ENCODE peak calls at places on chromosomes 13 and 19, in five cellular contexts. P is heart left ventricle, A is IMR-90, N is breast epithelium, U is transverse colon. O is an unnamed sample. For H3K36me3 and H3K4me1, the result is how much of the 10 kb centered on the place peaks cover.

GRCh38 chr19:2604747-2605329 is 97.7 kb downstream of the GNG7 start:
- DNase-seq in A (no peak), N (no peak), P (no peak), U (no peak), O (no peak)

GRCh38 chr19:15479391-15480345 is at the start of gene PGLYRP2:
- DNase-seq in A (no peak), P (no peak), N (peak), U (no peak), O (no peak)

GRCh38 chr19:8030906-8031305 is 21.7 kb upstream of the CCL25 start:
- DNase-seq in N (no peak), A (no peak), P (no peak), U (no peak), O (no peak)

GRCh38 chr13:71290963-71291937 is 575.8 kb downstream of the DACH1 start:
- DNase-seq in U (peak), P (peak), N (no peak), A (peak), O (no peak)

GRCh38 chr19:31676271-31677004 is 327.2 kb upstream of the TSHZ3 start:
- DNase-seq in P (no peak), N (no peak), U (no peak), A (no peak), O (peak)

GRCh38 chr13:26476111-26476743 is 81.3 kb upstream of the WASF3 start:
- DNase-seq in A (peak), P (peak), N (no peak), U (no peak), O (no peak)

GRCh38 chr13:90238433-90238832 is 1109.1 kb upstream of the MIR17HG start:
- DNase-seq in U (no peak), P (no peak), N (no peak), A (no peak), O (no peak)

GRCh38 chr13:101398920-101399319 is 17.4 kb downstream of the NALCN start:
- DNase-seq in A (peak), U (no peak), N (no peak), P (no peak), O (no peak)

GRCh38 chr19:49924004-49924880 is 4.8 kb upstream of the ATF5 start:
- DNase-seq in A (no peak), P (no peak), N (no peak), U (peak), O (no peak)

GRCh38 chr13:49063526-49063925 is 87.8 kb downstream of the FNDC3A start:
- DNase-seq in P (no peak), A (no peak), N (no peak), U (no peak), O (no peak)

GRCh38 chr19:10019246-10019645 is 6.0 kb downstream of the RDH8 start:
- DNase-seq in U (no peak), N (no peak), A (no peak), P (no peak), O (no peak)

GRCh38 chr19:48117515-48118330 is 7.1 kb upstream of the PLA2G4C start:
- DNase-seq in U (no peak), N (no peak), P (no peak), A (no peak), O (no peak)

GRCh38 chr13:67186985-67187569 is 43.1 kb downstream of the PCDH9 start:
- DNase-seq in A (no peak), P (no peak), U (no peak), N (no peak), O (no peak)

GRCh38 chr13:25541434-25542123 is 169.8 kb downstream of the ATP8A2 start:
- DNase-seq in U (no peak), N (no peak), A (no peak), P (no peak), O (no peak)

GRCh38 chr13:68050746-68051145 is 820.6 kb upstream of the PCDH9 start:
- DNase-seq in U (no peak), P (no peak), A (no peak), N (no peak), O (no peak)

GRCh38 chr19:29587518-29587986 is 18.5 kb upstream of the POP4 start:
- DNase-seq in P (no peak), A (peak), U (peak), N (peak), O (no peak)

GRCh38 chr13:97226788-97227627 is 4.9 kb downstream of the MBNL2 start:
- DNase-seq in A (no peak), U (peak), N (no peak), P (no peak), O (peak)

GRCh38 chr13:64633948-64634347 is 2596.2 kb downstream of the PCDH9 start:
- DNase-seq in A (no peak), P (no peak), U (no peak), N (no peak), O (no peak)

GRCh38 chr19:10404888-10405808 is 1.8 kb upstream of the CDC37 start:
- DNase-seq in N (no peak), A (no peak), P (no peak), U (no peak), O (peak)

GRCh38 chr19:1087813-1088418 is 7.3 kb downstream of the POLR2E start:
- DNase-seq in P (peak), N (no peak), A (no peak), U (peak), O (peak)

GRCh38 chr13:100128373-100128772 is 39.5 kb downstream of the PCCA start:
- DNase-seq in U (no peak), P (no peak), A (peak), N (no peak), O (no peak)

GRCh38 chr19:50332264-50333038 is 3.3 kb upstream of the KCNC3 start:
- DNase-seq in N (no peak), U (no peak), P (peak), A (no peak), O (no peak)

GRCh38 chr13:98997738-98998641 is 20.1 kb upstream of the DOCK9 start:
- DNase-seq in N (no peak), P (no peak), A (no peak), U (no peak), O (no peak)

GRCh38 chr13:20703785-20704458 is 423 bp downstream of the IL17D start:
- DNase-seq in U (peak), N (peak), A (peak), P (peak), O (peak)

GRCh38 chr13:98990701-98991100 is 12.8 kb upstream of the DOCK9 start:
- DNase-seq in A (no peak), U (no peak), P (no peak), N (no peak), O (no peak)

GRCh38 chr19:46073268-46073922 is 32.6 kb upstream of the IGFL4 start:
- DNase-seq in N (no peak), P (no peak), A (peak), U (no peak), O (no peak)

GRCh38 chr13:110869231-110869804 is 45.6 kb downstream of the ANKRD10 start:
- DNase-seq in U (no peak), P (no peak), N (no peak), A (no peak), O (no peak)
- H3K4me3 ChIP-seq in U (no peak), P (peak), N (peak), A (peak), O (no peak)

GRCh38 chr19:55379161-55379560 is 2.5 kb downstream of the TMEM190 start:
- DNase-seq in U (no peak), N (no peak), A (no peak), P (no peak), O (no peak)
- H3K36me3 ChIP-seq in U (under half), N (under half), A (under half), P (under half), O (under half)

DNA sequence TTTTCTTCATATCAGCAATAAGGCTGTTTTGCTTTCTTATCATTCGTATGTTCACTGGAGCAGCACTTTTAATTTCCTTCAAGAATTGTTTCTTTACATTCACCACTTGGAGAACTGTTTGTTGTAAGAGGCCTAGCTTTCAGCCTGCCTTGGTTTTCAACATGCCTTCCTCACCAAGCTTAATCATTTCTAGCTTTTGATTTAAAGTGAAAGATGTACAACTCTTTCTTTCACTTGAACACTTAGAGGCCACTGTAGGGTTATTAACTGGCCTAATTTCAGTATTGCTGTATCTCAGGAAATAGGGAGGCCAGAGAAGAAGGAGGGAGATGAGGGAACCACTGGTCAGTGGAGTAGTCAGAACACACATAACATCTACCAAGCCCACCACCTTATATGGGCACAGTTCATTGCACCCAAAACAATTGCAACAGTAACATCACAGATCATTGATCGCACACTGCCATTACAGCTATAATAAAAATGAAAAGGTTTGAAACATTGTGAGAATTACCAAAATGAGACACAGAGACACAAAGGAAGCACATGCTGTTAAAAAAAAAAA is 181.4 kb upstream of the TUBA3C start:
- DNase-seq in U (no peak), P (no peak), N (no peak), A (no peak), O (no peak)
- H3K4me1 ChIP-seq in U (under half), P (under half), N (under half), A (under half), O (under half)

DNA sequence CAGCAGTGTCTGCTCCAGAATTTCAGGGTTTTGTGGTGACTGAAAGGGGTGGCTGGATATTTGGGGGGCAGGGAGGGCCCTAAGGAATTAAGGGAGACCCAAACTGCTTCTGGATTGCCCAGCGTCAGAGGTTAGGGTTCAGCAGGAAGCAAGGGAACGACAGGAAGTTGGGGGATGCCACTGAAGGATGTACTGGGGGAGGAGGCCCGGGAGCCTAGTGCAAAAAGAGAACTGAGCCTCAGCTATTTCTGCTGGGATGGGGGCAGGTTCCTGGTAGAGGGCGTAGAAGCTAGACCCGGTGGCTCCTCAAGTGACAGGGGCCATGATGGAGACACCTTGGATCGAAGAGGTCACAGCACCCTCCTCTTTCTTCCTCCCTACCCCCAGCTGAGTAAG is 1.1 kb downstream of the CYP2S1 start:
- DNase-seq in U (no peak), A (no peak), N (no peak), P (peak), O (no peak)
- H3K4me3 ChIP-seq in U (no peak), A (no peak), N (no peak), P (no peak), O (no peak)

GRCh38 chr13:75091185-75091584 is 390.8 kb downstream of the TBC1D4 start:
- DNase-seq in U (no peak), A (no peak), P (no peak), N (no peak), O (no peak)
- H3K36me3 ChIP-seq in U (under half), A (under half), P (under half), N (under half), O (under half)

DNA sequence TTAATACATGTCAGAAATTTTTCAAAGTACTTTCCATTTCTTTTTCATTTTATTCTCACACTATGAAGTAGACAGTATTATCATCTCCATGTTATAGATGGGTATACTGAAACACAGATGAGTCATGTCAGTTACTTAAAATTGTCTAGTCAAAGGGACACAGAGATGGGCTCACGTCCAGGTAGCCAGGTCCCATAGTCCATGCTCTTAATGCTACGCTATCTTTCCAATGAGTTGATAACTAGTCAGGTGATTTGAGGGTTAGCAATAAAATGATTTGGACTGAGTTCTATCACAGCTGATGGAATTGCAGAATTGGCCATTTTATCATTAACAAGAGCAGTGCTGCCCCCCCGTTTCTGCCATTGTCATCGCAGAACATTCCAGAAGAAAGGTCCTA is 319.0 kb downstream of the DLEU7 start:
- DNase-seq in U (no peak), A (no peak), N (no peak), P (no peak), O (no peak)
- H3K4me1 ChIP-seq in U (under half), A (under half), N (under half), P (under half), O (under half)

GRCh38 chr19:41225238-41226052 is 6.4 kb downstream of the AXL start:
- DNase-seq in U (peak), N (no peak), A (peak), P (peak), O (no peak)
- H3K4me3 ChIP-seq in U (peak), N (peak), A (peak), P (peak), O (no peak)

GRCh38 chr13:29509999-29510586 is 85.4 kb downstream of the SLC7A1 start:
- DNase-seq in N (no peak), A (peak), U (no peak), P (no peak), O (no peak)
- H3K36me3 ChIP-seq in N (under half), A (under half), U (under half), P (under half), O (under half)